ENCODE peak calls at places on chromosomes 7 and 10, in ten cellular contexts. One of them, this sample, is unnamed.

GRCh38 chr7:125491137-125491536 is 561.5 kb upstream of the POT1 start:
- DNase-seq in small intestine: no peak
- DNase-seq in epithelial cell of esophagus: no peak
- DNase-seq in IMR-90: no peak
- DNase-seq in mesenchymal stem cell: no peak
- DNase-seq in BJ: no peak
- DNase-seq in aorta: no peak
- DNase-seq in Karpas-422: no peak
- DNase-seq in adipocyte: no peak
- DNase-seq in LNCaP clone FGC: no peak
- DNase-seq in this sample: no peak

GRCh38 chr7:118478931-118479330 is 254.4 kb downstream of the ANKRD7 start:
- DNase-seq in small intestine: no peak
- DNase-seq in epithelial cell of esophagus: no peak
- DNase-seq in IMR-90: no peak
- DNase-seq in mesenchymal stem cell: no peak
- DNase-seq in BJ: no peak
- DNase-seq in aorta: no peak
- DNase-seq in Karpas-422: no peak
- DNase-seq in adipocyte: no peak
- DNase-seq in LNCaP clone FGC: no peak
- DNase-seq in this sample: no peak

GRCh38 chr7:140069298-140069949 is 6.7 kb upstream of the PARP12 start:
- DNase-seq in small intestine: no peak
- DNase-seq in epithelial cell of esophagus: no peak
- DNase-seq in IMR-90: no peak
- DNase-seq in mesenchymal stem cell: no peak
- DNase-seq in BJ: no peak
- DNase-seq in aorta: no peak
- DNase-seq in Karpas-422: no peak
- DNase-seq in adipocyte: no peak
- DNase-seq in LNCaP clone FGC: no peak
- DNase-seq in this sample: no peak

GRCh38 chr7:36949711-36950600 is 225.7 kb upstream of the AOAH start:
- DNase-seq in small intestine: peak
- DNase-seq in epithelial cell of esophagus: peak
- DNase-seq in IMR-90: no peak
- DNase-seq in mesenchymal stem cell: peak
- DNase-seq in BJ: no peak
- DNase-seq in aorta: no peak
- DNase-seq in Karpas-422: no peak
- DNase-seq in adipocyte: no peak
- DNase-seq in LNCaP clone FGC: peak
- DNase-seq in this sample: peak

GRCh38 chr10:44399478-44400451 is 14.9 kb upstream of the CXCL12 start:
- DNase-seq in small intestine: no peak
- DNase-seq in epithelial cell of esophagus: no peak
- DNase-seq in IMR-90: no peak
- DNase-seq in mesenchymal stem cell: no peak
- DNase-seq in BJ: peak
- DNase-seq in aorta: no peak
- DNase-seq in Karpas-422: peak
- DNase-seq in adipocyte: peak
- DNase-seq in LNCaP clone FGC: no peak
- DNase-seq in this sample: no peak

GRCh38 chr10:33381897-33382578 is 47.6 kb upstream of the NRP1 start:
- DNase-seq in small intestine: peak
- DNase-seq in epithelial cell of esophagus: no peak
- DNase-seq in IMR-90: peak
- DNase-seq in mesenchymal stem cell: no peak
- DNase-seq in BJ: peak
- DNase-seq in aorta: no peak
- DNase-seq in Karpas-422: no peak
- DNase-seq in adipocyte: peak
- DNase-seq in LNCaP clone FGC: no peak
- DNase-seq in this sample: peak

GRCh38 chr7:101990811-101991418 is 173.5 kb downstream of the CUX1 start:
- DNase-seq in small intestine: no peak
- DNase-seq in epithelial cell of esophagus: no peak
- DNase-seq in IMR-90: no peak
- DNase-seq in mesenchymal stem cell: no peak
- DNase-seq in BJ: no peak
- DNase-seq in aorta: no peak
- DNase-seq in Karpas-422: peak
- DNase-seq in adipocyte: no peak
- DNase-seq in LNCaP clone FGC: no peak
- DNase-seq in this sample: no peak

GRCh38 chr7:66497346-66497745 is 131.3 kb upstream of the KCTD7 start:
- DNase-seq in small intestine: no peak
- DNase-seq in epithelial cell of esophagus: no peak
- DNase-seq in IMR-90: no peak
- DNase-seq in mesenchymal stem cell: no peak
- DNase-seq in BJ: no peak
- DNase-seq in aorta: no peak
- DNase-seq in Karpas-422: no peak
- DNase-seq in adipocyte: no peak
- DNase-seq in LNCaP clone FGC: no peak
- DNase-seq in this sample: no peak

GRCh38 chr10:98212204-98212603 is 55.8 kb downstream of the LOXL4 start:
- DNase-seq in small intestine: peak
- DNase-seq in epithelial cell of esophagus: peak
- DNase-seq in IMR-90: no peak
- DNase-seq in mesenchymal stem cell: no peak
- DNase-seq in BJ: no peak
- DNase-seq in aorta: no peak
- DNase-seq in Karpas-422: no peak
- DNase-seq in adipocyte: no peak
- DNase-seq in LNCaP clone FGC: peak
- DNase-seq in this sample: no peak

GRCh38 chr7:95817846-95818245 is 45.5 kb downstream of the DYNC1I1 start:
- DNase-seq in small intestine: no peak
- DNase-seq in epithelial cell of esophagus: no peak
- DNase-seq in IMR-90: no peak
- DNase-seq in mesenchymal stem cell: no peak
- DNase-seq in BJ: no peak
- DNase-seq in aorta: no peak
- DNase-seq in Karpas-422: no peak
- DNase-seq in adipocyte: no peak
- DNase-seq in LNCaP clone FGC: no peak
- DNase-seq in this sample: no peak

GRCh38 chr10:24622781-24623301 is 100.8 kb downstream of the ARHGAP21 start:
- DNase-seq in small intestine: no peak
- DNase-seq in epithelial cell of esophagus: no peak
- DNase-seq in IMR-90: peak
- DNase-seq in mesenchymal stem cell: peak
- DNase-seq in BJ: no peak
- DNase-seq in aorta: no peak
- DNase-seq in Karpas-422: no peak
- DNase-seq in adipocyte: no peak
- DNase-seq in LNCaP clone FGC: no peak
- DNase-seq in this sample: peak

GRCh38 chr7:27172388-27172774 is 1.7 kb downstream of the HOXA10 start:
- DNase-seq in small intestine: no peak
- DNase-seq in epithelial cell of esophagus: no peak
- DNase-seq in IMR-90: no peak
- DNase-seq in mesenchymal stem cell: peak
- DNase-seq in BJ: no peak
- DNase-seq in aorta: peak
- DNase-seq in Karpas-422: no peak
- DNase-seq in adipocyte: no peak
- DNase-seq in LNCaP clone FGC: no peak
- DNase-seq in this sample: peak

GRCh38 chr7:27170936-27171635 is 3.0 kb downstream of the HOXA10 start:
- DNase-seq in small intestine: no peak
- DNase-seq in epithelial cell of esophagus: no peak
- DNase-seq in IMR-90: no peak
- DNase-seq in mesenchymal stem cell: peak
- DNase-seq in BJ: no peak
- DNase-seq in aorta: peak
- DNase-seq in Karpas-422: no peak
- DNase-seq in adipocyte: no peak
- DNase-seq in LNCaP clone FGC: no peak
- DNase-seq in this sample: peak

GRCh38 chr7:27172823-27173411 is 1.2 kb downstream of the HOXA10 start:
- DNase-seq in small intestine: no peak
- DNase-seq in epithelial cell of esophagus: no peak
- DNase-seq in IMR-90: no peak
- DNase-seq in mesenchymal stem cell: peak
- DNase-seq in BJ: peak
- DNase-seq in aorta: peak
- DNase-seq in Karpas-422: no peak
- DNase-seq in adipocyte: no peak
- DNase-seq in LNCaP clone FGC: no peak
- DNase-seq in this sample: peak

GRCh38 chr7:27170494-27170811 is 3.7 kb downstream of the HOXA10 start:
- DNase-seq in small intestine: no peak
- DNase-seq in epithelial cell of esophagus: no peak
- DNase-seq in IMR-90: no peak
- DNase-seq in mesenchymal stem cell: no peak
- DNase-seq in BJ: no peak
- DNase-seq in aorta: no peak
- DNase-seq in Karpas-422: no peak
- DNase-seq in adipocyte: no peak
- DNase-seq in LNCaP clone FGC: no peak
- DNase-seq in this sample: no peak

GRCh38 chr7:27171636-27172387 is 2.3 kb downstream of the HOXA10 start:
- DNase-seq in small intestine: no peak
- DNase-seq in epithelial cell of esophagus: no peak
- DNase-seq in IMR-90: no peak
- DNase-seq in mesenchymal stem cell: peak
- DNase-seq in BJ: no peak
- DNase-seq in aorta: peak
- DNase-seq in Karpas-422: no peak
- DNase-seq in adipocyte: no peak
- DNase-seq in LNCaP clone FGC: no peak
- DNase-seq in this sample: peak
- H3K4me3 ChIP-seq in small intestine: peak
- H3K4me3 ChIP-seq in epithelial cell of esophagus: no peak
- H3K4me3 ChIP-seq in IMR-90: no peak
- H3K4me3 ChIP-seq in mesenchymal stem cell: peak
- H3K4me3 ChIP-seq in BJ: peak
- H3K4me3 ChIP-seq in aorta: no peak
- H3K4me3 ChIP-seq in Karpas-422: no peak
- H3K4me3 ChIP-seq in adipocyte: peak
- H3K4me3 ChIP-seq in LNCaP clone FGC: peak
- H3K4me3 ChIP-seq in this sample: peak

GRCh38 chr10:121594623-121595320 is 3.5 kb downstream of the FGFR2 start:
- DNase-seq in small intestine: no peak
- DNase-seq in epithelial cell of esophagus: no peak
- DNase-seq in IMR-90: no peak
- DNase-seq in mesenchymal stem cell: no peak
- DNase-seq in BJ: peak
- DNase-seq in aorta: no peak
- DNase-seq in Karpas-422: peak
- DNase-seq in adipocyte: no peak
- DNase-seq in LNCaP clone FGC: no peak
- DNase-seq in this sample: no peak

GRCh38 chr10:121595321-121595805 is 2.9 kb downstream of the FGFR2 start:
- DNase-seq in small intestine: no peak
- DNase-seq in epithelial cell of esophagus: no peak
- DNase-seq in IMR-90: no peak
- DNase-seq in mesenchymal stem cell: no peak
- DNase-seq in BJ: no peak
- DNase-seq in aorta: no peak
- DNase-seq in Karpas-422: no peak
- DNase-seq in adipocyte: no peak
- DNase-seq in LNCaP clone FGC: no peak
- DNase-seq in this sample: no peak

GRCh38 chr10:121593267-121593666 is 5.0 kb downstream of the FGFR2 start:
- DNase-seq in small intestine: no peak
- DNase-seq in epithelial cell of esophagus: no peak
- DNase-seq in IMR-90: no peak
- DNase-seq in mesenchymal stem cell: no peak
- DNase-seq in BJ: no peak
- DNase-seq in aorta: no peak
- DNase-seq in Karpas-422: no peak
- DNase-seq in adipocyte: no peak
- DNase-seq in LNCaP clone FGC: no peak
- DNase-seq in this sample: no peak

GRCh38 chr10:121593676-121594075 is 4.6 kb downstream of the FGFR2 start:
- DNase-seq in small intestine: no peak
- DNase-seq in epithelial cell of esophagus: no peak
- DNase-seq in IMR-90: no peak
- DNase-seq in mesenchymal stem cell: no peak
- DNase-seq in BJ: no peak
- DNase-seq in aorta: no peak
- DNase-seq in Karpas-422: no peak
- DNase-seq in adipocyte: no peak
- DNase-seq in LNCaP clone FGC: no peak
- DNase-seq in this sample: no peak

DNA sequence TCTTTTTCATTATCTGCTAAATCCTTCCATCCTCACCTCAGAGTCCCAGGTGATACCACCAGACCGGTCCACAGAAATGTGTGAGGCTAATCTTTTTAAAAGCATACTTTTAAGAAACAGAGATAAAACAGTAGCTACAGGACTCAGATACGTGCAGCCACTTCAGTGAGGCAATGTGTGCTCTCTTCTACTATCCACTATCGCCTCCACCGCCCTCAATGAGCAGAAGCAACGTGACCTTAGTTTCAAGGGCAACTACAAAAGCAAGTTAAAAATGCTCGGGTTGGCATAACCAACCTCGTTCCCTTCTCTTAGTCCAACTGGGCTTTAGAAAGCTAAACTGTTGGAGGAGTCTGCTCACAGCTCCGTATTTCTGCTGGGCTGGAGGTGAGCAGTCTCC is 4.2 kb downstream of the FGFR2 start:
- DNase-seq in small intestine: no peak
- DNase-seq in epithelial cell of esophagus: no peak
- DNase-seq in IMR-90: no peak
- DNase-seq in mesenchymal stem cell: no peak
- DNase-seq in BJ: no peak
- DNase-seq in aorta: no peak
- DNase-seq in Karpas-422: no peak
- DNase-seq in adipocyte: no peak
- DNase-seq in LNCaP clone FGC: no peak
- DNase-seq in this sample: no peak
- H3K4me3 ChIP-seq in small intestine: no peak
- H3K4me3 ChIP-seq in epithelial cell of esophagus: no peak
- H3K4me3 ChIP-seq in IMR-90: no peak
- H3K4me3 ChIP-seq in mesenchymal stem cell: no peak
- H3K4me3 ChIP-seq in BJ: no peak
- H3K4me3 ChIP-seq in aorta: no peak
- H3K4me3 ChIP-seq in Karpas-422: no peak
- H3K4me3 ChIP-seq in adipocyte: no peak
- H3K4me3 ChIP-seq in LNCaP clone FGC: no peak
- H3K4me3 ChIP-seq in this sample: no peak

GRCh38 chr7:122303971-122304603 is 463 bp downstream of the FEZF1 start:
- DNase-seq in small intestine: no peak
- DNase-seq in epithelial cell of esophagus: no peak
- DNase-seq in IMR-90: no peak
- DNase-seq in mesenchymal stem cell: no peak
- DNase-seq in BJ: no peak
- DNase-seq in aorta: peak
- DNase-seq in Karpas-422: no peak
- DNase-seq in adipocyte: no peak
- DNase-seq in LNCaP clone FGC: no peak
- DNase-seq in this sample: no peak
- H3K4me3 ChIP-seq in small intestine: no peak
- H3K4me3 ChIP-seq in epithelial cell of esophagus: no peak
- H3K4me3 ChIP-seq in IMR-90: no peak
- H3K4me3 ChIP-seq in mesenchymal stem cell: peak
- H3K4me3 ChIP-seq in BJ: no peak
- H3K4me3 ChIP-seq in aorta: no peak
- H3K4me3 ChIP-seq in Karpas-422: no peak
- H3K4me3 ChIP-seq in adipocyte: peak
- H3K4me3 ChIP-seq in LNCaP clone FGC: peak
- H3K4me3 ChIP-seq in this sample: no peak

GRCh38 chr7:157794764-157795101 is 457.9 kb downstream of the DNAJB6 start:
- DNase-seq in small intestine: no peak
- DNase-seq in epithelial cell of esophagus: no peak
- DNase-seq in IMR-90: no peak
- DNase-seq in mesenchymal stem cell: no peak
- DNase-seq in BJ: no peak
- DNase-seq in aorta: no peak
- DNase-seq in Karpas-422: no peak
- DNase-seq in adipocyte: no peak
- DNase-seq in LNCaP clone FGC: no peak
- DNase-seq in this sample: no peak
- H3K4me3 ChIP-seq in small intestine: no peak
- H3K4me3 ChIP-seq in epithelial cell of esophagus: no peak
- H3K4me3 ChIP-seq in IMR-90: no peak
- H3K4me3 ChIP-seq in mesenchymal stem cell: no peak
- H3K4me3 ChIP-seq in BJ: no peak
- H3K4me3 ChIP-seq in aorta: no peak
- H3K4me3 ChIP-seq in Karpas-422: no peak
- H3K4me3 ChIP-seq in adipocyte: no peak
- H3K4me3 ChIP-seq in LNCaP clone FGC: no peak
- H3K4me3 ChIP-seq in this sample: no peak

This sample was measured in fibroblast of villous mesenchyme.